ENCODE peak calls at places on chromosome 5, in four cellular contexts. D is T-helper 1 cell; Q is activated naive CD4-positive, alpha-beta T cell treated with anti-CD3 and anti-CD28 coated beads for 36 hours; Y is skeletal muscle cell. C is an unnamed sample.
A peak's percentile ranks its signal among the peaks of the same experiment; 100 is the strongest.

GRCh38 chr5:72301557-72301956 is 18.5 kb downstream of the MRPS27 start:
- DNase-seq in D (no peak), Y (no peak), Q (no peak), C (no peak)

GRCh38 chr5:117954341-117954740 is 1034.0 kb downstream of the DTWD2 start:
- DNase-seq in Q (no peak), Y (no peak), D (no peak), C (no peak)

GRCh38 chr5:176400382-176401156 is 12.0 kb downstream of the HIGD2A start:
- DNase-seq in D (no peak), Q (no peak), Y (no peak), C (no peak)

GRCh38 chr5:176405656-176406435 is 10.5 kb downstream of the CLTB start:
- DNase-seq in D (no peak), Q (no peak), Y (no peak), C (no peak)

GRCh38 chr5:81233080-81233634 is at the start of gene CKMT2:
- DNase-seq in Y (no peak), D (no peak), Q (no peak), C (no peak)

GRCh38 chr5:142446131-142446959 is 121.5 kb upstream of the SPRY4 start:
- DNase-seq in Q (no peak), Y (no peak), D (no peak), C (no peak)

GRCh38 chr5:67095346-67095871 is 101.2 kb downstream of the CD180 start:
- DNase-seq in Q (no peak), Y (peak; percentile 36), D (no peak), C (peak; percentile 37)

GRCh38 chr5:100797863-100798262 is 105.2 kb downstream of the ST8SIA4 start:
- DNase-seq in Q (no peak), D (no peak), Y (peak; percentile 22), C (no peak)

GRCh38 chr5:159682623-159683022 is 233.7 kb upstream of the ADRA1B start:
- DNase-seq in Q (no peak), Y (no peak), D (no peak), C (no peak)

GRCh38 chr5:148120317-148120716 is 48.0 kb upstream of the SPINK14 start:
- DNase-seq in Q (no peak), D (no peak), Y (no peak), C (no peak)

GRCh38 chr5:23675456-23675855 is 168.0 kb downstream of the PRDM9 start:
- DNase-seq in Y (no peak), Q (no peak), D (no peak), C (no peak)

GRCh38 chr5:139091439-139092156 is 106.6 kb downstream of the SIL1 start:
- DNase-seq in Q (no peak), Y (no peak), D (no peak), C (peak; percentile 34)

GRCh38 chr5:180832638-180833068 is 28.4 kb downstream of the ZFP62 start:
- DNase-seq in Q (peak; percentile 74), Y (no peak), D (no peak), C (no peak)

GRCh38 chr5:138903113-138903789 is 28.1 kb upstream of the LRRTM2 start:
- DNase-seq in D (no peak), Y (no peak), Q (no peak), C (peak; percentile 31)

GRCh38 chr5:127040779-127041520 is 10.6 kb upstream of the MARCHF3 start:
- DNase-seq in D (no peak), Y (no peak), Q (no peak), C (peak; percentile 71)

GRCh38 chr5:77428033-77428432 is 64.1 kb downstream of the WDR41 start:
- DNase-seq in Y (no peak), Q (no peak), D (no peak), C (no peak)

GRCh38 chr5:109921735-109922395 is 232.1 kb downstream of the MAN2A1 start:
- DNase-seq in Y (peak; percentile 39), Q (peak; percentile 84), D (peak; percentile 21), C (no peak)

GRCh38 chr5:74198156-74198555 is 442.4 kb downstream of the ENC1 start:
- DNase-seq in Y (no peak), D (no peak), Q (no peak), C (no peak)

GRCh38 chr5:173743641-173744343 is 127.3 kb upstream of the BOD1 start:
- DNase-seq in D (no peak), Q (no peak), Y (no peak), C (no peak)

GRCh38 chr5:16934123-16934522 is 2.0 kb downstream of the MYO10 start:
- DNase-seq in Q (peak; percentile 64), D (no peak), Y (no peak), C (peak; percentile 87)

GRCh38 chr5:84578226-84578625 is 193.5 kb upstream of the EDIL3 start:
- DNase-seq in D (no peak), Q (no peak), Y (no peak), C (no peak)

GRCh38 chr5:42360061-42360460 is 63.2 kb upstream of the GHR start:
- DNase-seq in Y (peak; percentile 68), D (no peak), Q (no peak), C (no peak)